ENCODE peak calls at places on chromosomes 12 and 14, in eight cellular contexts. One of them, this sample, is unnamed.

GRCh38 chr12:128914908-128915563 is 61.8 kb downstream of the GLT1D1 start:
- DNase-seq in K562: no peak
- DNase-seq in transverse colon: no peak
- DNase-seq in esophagus muscularis mucosa: no peak
- DNase-seq in stomach: no peak
- DNase-seq in SK-N-SH: no peak
- DNase-seq in HepG2: no peak
- DNase-seq in suprapubic skin: no peak
- DNase-seq in this sample: no peak

GRCh38 chr12:130816055-130816454 is 23.0 kb downstream of the STX2 start:
- DNase-seq in K562: no peak
- DNase-seq in transverse colon: no peak
- DNase-seq in esophagus muscularis mucosa: no peak
- DNase-seq in stomach: no peak
- DNase-seq in SK-N-SH: peak
- DNase-seq in HepG2: no peak
- DNase-seq in suprapubic skin: peak
- DNase-seq in this sample: no peak

GRCh38 chr12:131357920-131358319 is 353.0 kb upstream of the SFSWAP start:
- DNase-seq in K562: peak
- DNase-seq in transverse colon: no peak
- DNase-seq in esophagus muscularis mucosa: no peak
- DNase-seq in stomach: no peak
- DNase-seq in SK-N-SH: no peak
- DNase-seq in HepG2: no peak
- DNase-seq in suprapubic skin: peak
- DNase-seq in this sample: no peak

GRCh38 chr14:52974406-52974805 is 23.6 kb upstream of the FERMT2 start:
- DNase-seq in K562: no peak
- DNase-seq in transverse colon: no peak
- DNase-seq in esophagus muscularis mucosa: no peak
- DNase-seq in stomach: no peak
- DNase-seq in SK-N-SH: no peak
- DNase-seq in HepG2: no peak
- DNase-seq in suprapubic skin: no peak
- DNase-seq in this sample: no peak

GRCh38 chr12:67147447-67147846 is 121.7 kb upstream of the CAND1 start:
- DNase-seq in K562: no peak
- DNase-seq in transverse colon: no peak
- DNase-seq in esophagus muscularis mucosa: no peak
- DNase-seq in stomach: no peak
- DNase-seq in SK-N-SH: no peak
- DNase-seq in HepG2: no peak
- DNase-seq in suprapubic skin: no peak
- DNase-seq in this sample: no peak

GRCh38 chr12:5254703-5255102 is 177.2 kb upstream of the NTF3 start:
- DNase-seq in K562: no peak
- DNase-seq in transverse colon: no peak
- DNase-seq in esophagus muscularis mucosa: no peak
- DNase-seq in stomach: no peak
- DNase-seq in SK-N-SH: no peak
- DNase-seq in HepG2: no peak
- DNase-seq in suprapubic skin: no peak
- DNase-seq in this sample: no peak

GRCh38 chr12:116266631-116267349 is 10.7 kb downstream of the MED13L start:
- DNase-seq in K562: no peak
- DNase-seq in transverse colon: no peak
- DNase-seq in esophagus muscularis mucosa: no peak
- DNase-seq in stomach: no peak
- DNase-seq in SK-N-SH: no peak
- DNase-seq in HepG2: no peak
- DNase-seq in suprapubic skin: no peak
- DNase-seq in this sample: no peak

GRCh38 chr12:70660620-70661219 is 23.5 kb upstream of the PTPRB start:
- DNase-seq in K562: peak
- DNase-seq in transverse colon: no peak
- DNase-seq in esophagus muscularis mucosa: no peak
- DNase-seq in stomach: no peak
- DNase-seq in SK-N-SH: no peak
- DNase-seq in HepG2: no peak
- DNase-seq in suprapubic skin: no peak
- DNase-seq in this sample: no peak

GRCh38 chr12:66733321-66733720 is 54.4 kb upstream of the GRIP1 start:
- DNase-seq in K562: no peak
- DNase-seq in transverse colon: no peak
- DNase-seq in esophagus muscularis mucosa: no peak
- DNase-seq in stomach: no peak
- DNase-seq in SK-N-SH: no peak
- DNase-seq in HepG2: no peak
- DNase-seq in suprapubic skin: no peak
- DNase-seq in this sample: no peak

GRCh38 chr12:68958337-68958736 is 25.4 kb upstream of the CPM start:
- DNase-seq in K562: no peak
- DNase-seq in transverse colon: no peak
- DNase-seq in esophagus muscularis mucosa: peak
- DNase-seq in stomach: no peak
- DNase-seq in SK-N-SH: no peak
- DNase-seq in HepG2: no peak
- DNase-seq in suprapubic skin: no peak
- DNase-seq in this sample: no peak

GRCh38 chr12:74489543-74489942 is 48.1 kb upstream of the ATXN7L3B start:
- DNase-seq in K562: no peak
- DNase-seq in transverse colon: no peak
- DNase-seq in esophagus muscularis mucosa: no peak
- DNase-seq in stomach: no peak
- DNase-seq in SK-N-SH: no peak
- DNase-seq in HepG2: no peak
- DNase-seq in suprapubic skin: no peak
- DNase-seq in this sample: no peak

GRCh38 chr14:24426912-24427536 is 2.4 kb downstream of the CBLN3 start:
- DNase-seq in K562: no peak
- DNase-seq in transverse colon: peak
- DNase-seq in esophagus muscularis mucosa: no peak
- DNase-seq in stomach: peak
- DNase-seq in SK-N-SH: no peak
- DNase-seq in HepG2: peak
- DNase-seq in suprapubic skin: no peak
- DNase-seq in this sample: no peak

GRCh38 chr14:23071975-23072539 is 14.7 kb upstream of the CDH24 start:
- DNase-seq in K562: no peak
- DNase-seq in transverse colon: no peak
- DNase-seq in esophagus muscularis mucosa: no peak
- DNase-seq in stomach: no peak
- DNase-seq in SK-N-SH: no peak
- DNase-seq in HepG2: no peak
- DNase-seq in suprapubic skin: no peak
- DNase-seq in this sample: no peak

GRCh38 chr12:93025145-93026103 is 96.3 kb upstream of the EEA1 start:
- DNase-seq in K562: peak
- DNase-seq in transverse colon: no peak
- DNase-seq in esophagus muscularis mucosa: no peak
- DNase-seq in stomach: no peak
- DNase-seq in SK-N-SH: peak
- DNase-seq in HepG2: no peak
- DNase-seq in suprapubic skin: no peak
- DNase-seq in this sample: no peak

GRCh38 chr12:131048611-131048990 is 94.9 kb downstream of the ADGRD1 start:
- DNase-seq in K562: no peak
- DNase-seq in transverse colon: no peak
- DNase-seq in esophagus muscularis mucosa: no peak
- DNase-seq in stomach: no peak
- DNase-seq in SK-N-SH: no peak
- DNase-seq in HepG2: no peak
- DNase-seq in suprapubic skin: no peak
- DNase-seq in this sample: no peak

GRCh38 chr12:104064031-104064841 is at the start of gene HCFC2:
- DNase-seq in K562: peak
- DNase-seq in transverse colon: peak
- DNase-seq in esophagus muscularis mucosa: peak
- DNase-seq in stomach: peak
- DNase-seq in SK-N-SH: peak
- DNase-seq in HepG2: peak
- DNase-seq in suprapubic skin: peak
- DNase-seq in this sample: peak

GRCh38 chr12:1797011-1797901 is 23.1 kb upstream of the LRTM2 start:
- DNase-seq in K562: no peak
- DNase-seq in transverse colon: peak
- DNase-seq in esophagus muscularis mucosa: no peak
- DNase-seq in stomach: peak
- DNase-seq in SK-N-SH: peak
- DNase-seq in HepG2: no peak
- DNase-seq in suprapubic skin: no peak
- DNase-seq in this sample: peak

GRCh38 chr12:47591795-47592194 is 114.0 kb downstream of the RPAP3 start:
- DNase-seq in K562: no peak
- DNase-seq in transverse colon: no peak
- DNase-seq in esophagus muscularis mucosa: no peak
- DNase-seq in stomach: no peak
- DNase-seq in SK-N-SH: no peak
- DNase-seq in HepG2: no peak
- DNase-seq in suprapubic skin: no peak
- DNase-seq in this sample: no peak

GRCh38 chr12:51177897-51178296 is 5.0 kb upstream of the TFCP2 start:
- DNase-seq in K562: no peak
- DNase-seq in transverse colon: no peak
- DNase-seq in esophagus muscularis mucosa: no peak
- DNase-seq in stomach: no peak
- DNase-seq in SK-N-SH: no peak
- DNase-seq in HepG2: no peak
- DNase-seq in suprapubic skin: no peak
- DNase-seq in this sample: no peak

DNA sequence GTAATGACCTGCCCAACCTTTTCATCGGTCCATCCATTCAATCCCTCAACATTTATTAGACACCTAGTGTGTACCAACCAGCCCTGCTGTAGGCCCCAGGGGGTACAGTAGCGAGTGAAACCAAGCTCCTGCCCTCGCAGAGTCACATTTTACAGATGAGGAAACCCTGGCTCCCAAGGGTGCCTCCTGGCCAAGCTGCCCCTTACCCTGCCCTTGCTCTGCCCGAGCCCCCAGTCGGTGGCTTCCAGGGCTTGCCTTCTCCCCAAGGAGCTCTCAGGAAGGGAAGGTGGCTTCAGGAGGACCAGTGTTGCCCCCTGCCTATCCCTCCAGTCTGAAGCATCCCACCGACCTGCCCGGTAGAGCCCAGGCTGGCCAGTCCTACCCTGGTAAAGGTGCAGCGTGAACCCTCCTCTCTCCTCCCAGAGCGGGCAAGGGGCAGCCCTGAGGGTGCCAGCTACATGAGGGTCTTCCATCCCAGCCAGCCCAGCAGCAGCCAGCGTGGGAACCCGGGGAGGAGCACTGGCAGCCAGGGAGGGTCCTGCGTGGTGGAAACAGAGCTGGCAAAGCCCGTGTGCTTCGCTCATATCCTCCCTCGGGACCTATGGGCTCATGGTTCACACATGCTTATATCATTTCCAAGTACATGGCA is 670 bp upstream of the BEGAIN start:
- DNase-seq in K562: no peak
- DNase-seq in transverse colon: no peak
- DNase-seq in esophagus muscularis mucosa: no peak
- DNase-seq in stomach: no peak
- DNase-seq in SK-N-SH: no peak
- DNase-seq in HepG2: no peak
- DNase-seq in suprapubic skin: no peak
- DNase-seq in this sample: peak
- TF ChIP-seq EP300 in K562: no peak
- TF ChIP-seq EP300 in transverse colon: no peak
- TF ChIP-seq EP300 in esophagus muscularis mucosa: no peak
- TF ChIP-seq EP300 in stomach: no peak
- TF ChIP-seq EP300 in SK-N-SH: no peak
- TF ChIP-seq EP300 in HepG2: no peak
- TF ChIP-seq EP300 in suprapubic skin: no peak
- TF ChIP-seq EP300 in this sample: no peak

GRCh38 chr12:54419088-54419887 is at the start of gene ITGA5:
- DNase-seq in K562: peak
- DNase-seq in transverse colon: peak
- DNase-seq in esophagus muscularis mucosa: peak
- DNase-seq in stomach: peak
- DNase-seq in SK-N-SH: peak
- DNase-seq in HepG2: no peak
- DNase-seq in suprapubic skin: peak
- DNase-seq in this sample: peak
- TF ChIP-seq POLR2AphosphoS5 in K562: no peak
- TF ChIP-seq POLR2AphosphoS5 in transverse colon: peak
- TF ChIP-seq POLR2AphosphoS5 in esophagus muscularis mucosa: peak
- TF ChIP-seq POLR2AphosphoS5 in stomach: peak
- TF ChIP-seq POLR2AphosphoS5 in SK-N-SH: peak
- TF ChIP-seq POLR2AphosphoS5 in HepG2: no peak
- TF ChIP-seq POLR2AphosphoS5 in suprapubic skin: no peak
- TF ChIP-seq POLR2AphosphoS5 in this sample: peak

DNA sequence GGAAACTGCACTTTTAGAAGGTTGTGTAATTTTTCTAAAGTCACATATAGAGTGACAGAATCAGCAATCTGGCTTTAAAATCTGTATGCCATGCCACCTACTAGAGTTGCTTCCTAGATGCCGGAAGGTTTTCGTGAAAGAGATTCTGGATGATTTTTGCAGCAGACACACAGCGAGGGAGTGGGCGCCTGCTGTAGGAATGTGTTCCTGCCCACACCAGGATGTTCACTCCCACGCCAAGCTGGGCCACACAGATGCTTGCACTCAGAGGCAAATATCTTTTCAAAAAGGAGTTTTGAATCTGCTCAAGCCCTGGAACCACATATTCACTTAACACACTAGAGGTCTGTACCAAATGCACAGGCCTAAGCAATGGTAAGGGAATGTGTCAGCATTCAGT is 50.1 kb upstream of the SMCO2 start:
- DNase-seq in K562: no peak
- DNase-seq in transverse colon: no peak
- DNase-seq in esophagus muscularis mucosa: peak
- DNase-seq in stomach: no peak
- DNase-seq in SK-N-SH: no peak
- DNase-seq in HepG2: no peak
- DNase-seq in suprapubic skin: no peak
- DNase-seq in this sample: no peak
- TF ChIP-seq EP300 in K562: no peak
- TF ChIP-seq EP300 in transverse colon: no peak
- TF ChIP-seq EP300 in esophagus muscularis mucosa: no peak
- TF ChIP-seq EP300 in stomach: no peak
- TF ChIP-seq EP300 in SK-N-SH: no peak
- TF ChIP-seq EP300 in HepG2: no peak
- TF ChIP-seq EP300 in suprapubic skin: no peak
- TF ChIP-seq EP300 in this sample: no peak

GRCh38 chr12:15754233-15754632 is 35.0 kb downstream of the EPS8 start:
- DNase-seq in K562: no peak
- DNase-seq in transverse colon: no peak
- DNase-seq in esophagus muscularis mucosa: no peak
- DNase-seq in stomach: no peak
- DNase-seq in SK-N-SH: no peak
- DNase-seq in HepG2: no peak
- DNase-seq in suprapubic skin: no peak
- DNase-seq in this sample: no peak
- TF ChIP-seq POLR2AphosphoS5 in K562: no peak
- TF ChIP-seq POLR2AphosphoS5 in transverse colon: no peak
- TF ChIP-seq POLR2AphosphoS5 in esophagus muscularis mucosa: no peak
- TF ChIP-seq POLR2AphosphoS5 in stomach: no peak
- TF ChIP-seq POLR2AphosphoS5 in SK-N-SH: no peak
- TF ChIP-seq POLR2AphosphoS5 in HepG2: no peak
- TF ChIP-seq POLR2AphosphoS5 in suprapubic skin: no peak
- TF ChIP-seq POLR2AphosphoS5 in this sample: no peak